ENCODE peak calls at places on chromosomes 16 and 17, in six cellular contexts. J is AML-193; N is aorta; B is stimulated activated CD4-positive, alpha-beta T cell treated with anti-CD3 and anti-CD28 coated beads, Interleukin-15, amount 100 ng/mL, for 48 hours; K is NB4; L is NCI-H2081. P is an unnamed sample.

GRCh38 chr17:47914296-47914948 is 18.4 kb downstream of the SP2 start:
- DNase-seq in J (no peak), L (no peak), N (no peak), B (no peak), K (no peak), P (no peak)

GRCh38 chr16:80938035-80938927 is 68.4 kb downstream of the CMC2 start:
- DNase-seq in N (peak), L (no peak), K (no peak), B (no peak), J (no peak), P (no peak)

GRCh38 chr16:22313876-22314470 is 16.8 kb downstream of the POLR3E start:
- DNase-seq in B (no peak), N (no peak), J (no peak), L (no peak), K (no peak), P (no peak)

GRCh38 chr16:85173981-85174751 is 61.9 kb upstream of the CIBAR2 start:
- DNase-seq in L (peak), K (no peak), N (peak), J (no peak), B (no peak), P (peak)

GRCh38 chr17:63529711-63530556 is 6.8 kb downstream of the KCNH6 start:
- DNase-seq in N (no peak), J (no peak), K (no peak), L (no peak), B (no peak), P (no peak)

GRCh38 chr17:31390426-31390747 is 1.1 kb upstream of the RAB11FIP4 start:
- DNase-seq in B (no peak), J (no peak), K (no peak), L (no peak), N (no peak), P (no peak)

GRCh38 chr17:6045621-6046357 is 24.4 kb upstream of the WSCD1 start:
- DNase-seq in B (no peak), N (no peak), K (no peak), L (no peak), J (no peak), P (no peak)

GRCh38 chr16:66698046-66698445 is 1.5 kb upstream of the CMTM4 start:
- DNase-seq in K (no peak), B (no peak), N (no peak), J (no peak), L (no peak), P (no peak)

GRCh38 chr16:20878682-20879147 is 21.4 kb downstream of the DCUN1D3 start:
- DNase-seq in K (no peak), B (no peak), J (no peak), L (no peak), N (no peak), P (no peak)

GRCh38 chr16:1097800-1098199 is 1.8 kb upstream of the C1QTNF8 start:
- DNase-seq in J (no peak), L (no peak), N (peak), B (no peak), K (no peak), P (no peak)

GRCh38 chr17:61253937-61254677 is 145.5 kb upstream of the TBX2 start:
- DNase-seq in L (no peak), J (no peak), N (no peak), B (no peak), K (no peak), P (no peak)

GRCh38 chr17:2157081-2157480 is 102.2 kb downstream of the HIC1 start:
- DNase-seq in K (peak), L (no peak), N (no peak), B (no peak), J (peak), P (no peak)

GRCh38 chr16:24980077-24980793 is 34.9 kb downstream of the ARHGAP17 start:
- DNase-seq in K (no peak), B (peak), J (no peak), L (no peak), N (no peak), P (no peak)

GRCh38 chr17:41500131-41500911 is 5.1 kb downstream of the KRT13 start:
- DNase-seq in J (peak), N (no peak), B (no peak), L (no peak), K (peak), P (no peak)

GRCh38 chr17:49698005-49698404 is 9.8 kb downstream of the SLC35B1 start:
- DNase-seq in L (no peak), J (no peak), N (no peak), B (no peak), K (no peak), P (no peak)

GRCh38 chr17:57404807-57405485 is 148.6 kb downstream of the MSI2 start:
- DNase-seq in N (no peak), J (no peak), K (no peak), L (no peak), B (no peak), P (no peak)

GRCh38 chr17:69474171-69474831 is 59.8 kb downstream of the MAP2K6 start:
- DNase-seq in N (no peak), L (no peak), J (no peak), B (no peak), K (no peak), P (no peak)

GRCh38 chr16:55149622-55150021 is 174.4 kb upstream of the IRX6 start:
- DNase-seq in J (no peak), L (no peak), B (no peak), N (no peak), K (no peak), P (no peak)

GRCh38 chr17:43860927-43861622 is 14.1 kb downstream of the CD300LG start:
- DNase-seq in B (no peak), K (peak), N (no peak), J (no peak), L (no peak), P (no peak)

GRCh38 chr17:72465191-72466024 is 344.6 kb downstream of the SOX9 start:
- DNase-seq in J (no peak), B (no peak), L (peak), N (no peak), K (peak), P (no peak)

GRCh38 chr17:61325382-61326073 is 74.1 kb upstream of the TBX2 start:
- DNase-seq in K (no peak), L (peak), J (no peak), N (no peak), B (no peak), P (no peak)

GRCh38 chr17:51164911-51165679 is 1.1 kb upstream of the NME2 start:
- DNase-seq in N (peak), B (no peak), K (peak), L (peak), J (no peak), P (peak)

GRCh38 chr17:34503804-34504203 is 75.6 kb upstream of the TMEM132E start:
- DNase-seq in J (no peak), B (no peak), K (no peak), N (peak), L (no peak), P (no peak)

GRCh38 chr16:15708096-15708495 is 58.1 kb downstream of the NDE1 start:
- DNase-seq in L (no peak), N (no peak), K (no peak), J (no peak), B (no peak), P (no peak)

GRCh38 chr17:48456584-48456983 is 26.6 kb upstream of the SKAP1 start:
- DNase-seq in K (no peak), L (no peak), N (no peak), J (no peak), B (peak), P (no peak)

P was measured in SHP77 treated with DMSO at 0.1 percent for 48 hours.